ENCODE peak calls at places on chromosome 22, in ten cellular contexts. One of them, this sample, is unnamed.

GRCh38 chr22:50460942-50461341 is 13.9 kb downstream of the SBF1 start:
- DNase-seq in tibial nerve: no peak
- DNase-seq in IMR-90: no peak
- DNase-seq in stomach: peak; percentile 73
- DNase-seq in uterus: no peak
- DNase-seq in right lobe of liver: no peak
- DNase-seq in body of pancreas: no peak
- DNase-seq in A549: no peak
- DNase-seq in transverse colon: peak; percentile 47
- DNase-seq in gastrocnemius medialis: no peak
- DNase-seq in this sample: no peak

GRCh38 chr22:22069450-22070370 is 87.1 kb upstream of the TOP3B start:
- DNase-seq in uterus: no peak
- DNase-seq in IMR-90: no peak
- DNase-seq in body of pancreas: no peak
- DNase-seq in tibial nerve: no peak
- DNase-seq in stomach: no peak
- DNase-seq in A549: no peak
- DNase-seq in transverse colon: no peak
- DNase-seq in right lobe of liver: no peak
- DNase-seq in gastrocnemius medialis: no peak
- DNase-seq in this sample: no peak

GRCh38 chr22:33969052-33969451 is 48.8 kb upstream of the LARGE1 start:
- DNase-seq in A549: no peak
- DNase-seq in transverse colon: no peak
- DNase-seq in uterus: no peak
- DNase-seq in gastrocnemius medialis: no peak
- DNase-seq in IMR-90: no peak
- DNase-seq in stomach: no peak
- DNase-seq in right lobe of liver: no peak
- DNase-seq in tibial nerve: no peak
- DNase-seq in body of pancreas: no peak
- DNase-seq in this sample: no peak

GRCh38 chr22:44383652-44384562 is 71.2 kb upstream of the SHISAL1 start:
- DNase-seq in stomach: no peak
- DNase-seq in right lobe of liver: peak; percentile 19
- DNase-seq in gastrocnemius medialis: no peak
- DNase-seq in A549: no peak
- DNase-seq in IMR-90: no peak
- DNase-seq in tibial nerve: no peak
- DNase-seq in transverse colon: no peak
- DNase-seq in uterus: no peak
- DNase-seq in body of pancreas: no peak
- DNase-seq in this sample: no peak

GRCh38 chr22:49761836-49762235 is 65.8 kb downstream of the BRD1 start:
- DNase-seq in gastrocnemius medialis: no peak
- DNase-seq in right lobe of liver: no peak
- DNase-seq in body of pancreas: no peak
- DNase-seq in stomach: no peak
- DNase-seq in IMR-90: no peak
- DNase-seq in tibial nerve: no peak
- DNase-seq in uterus: no peak
- DNase-seq in A549: no peak
- DNase-seq in transverse colon: no peak
- DNase-seq in this sample: peak; percentile 10

GRCh38 chr22:40276877-40277823 is 69.2 kb upstream of the ADSL start:
- DNase-seq in stomach: no peak
- DNase-seq in tibial nerve: peak; percentile 63
- DNase-seq in right lobe of liver: no peak
- DNase-seq in A549: no peak
- DNase-seq in transverse colon: no peak
- DNase-seq in IMR-90: peak; percentile 51
- DNase-seq in uterus: no peak
- DNase-seq in gastrocnemius medialis: peak; percentile 78
- DNase-seq in body of pancreas: peak; percentile 50
- DNase-seq in this sample: no peak

GRCh38 chr22:16654882-16655281 is 62.3 kb upstream of the CCT8L2 start:
- DNase-seq in uterus: no peak
- DNase-seq in stomach: no peak
- DNase-seq in A549: no peak
- DNase-seq in right lobe of liver: no peak
- DNase-seq in tibial nerve: no peak
- DNase-seq in IMR-90: no peak
- DNase-seq in transverse colon: no peak
- DNase-seq in body of pancreas: no peak
- DNase-seq in gastrocnemius medialis: no peak
- DNase-seq in this sample: no peak

GRCh38 chr22:32810241-32811133 is 9.0 kb downstream of the TIMP3 start:
- DNase-seq in A549: no peak
- DNase-seq in IMR-90: peak; percentile 51
- DNase-seq in right lobe of liver: no peak
- DNase-seq in transverse colon: no peak
- DNase-seq in uterus: no peak
- DNase-seq in stomach: no peak
- DNase-seq in gastrocnemius medialis: no peak
- DNase-seq in tibial nerve: no peak
- DNase-seq in body of pancreas: no peak
- DNase-seq in this sample: no peak

GRCh38 chr22:39150848-39151215 is 1.6 kb downstream of the CBX7 start:
- DNase-seq in stomach: no peak
- DNase-seq in IMR-90: no peak
- DNase-seq in body of pancreas: no peak
- DNase-seq in uterus: no peak
- DNase-seq in transverse colon: no peak
- DNase-seq in tibial nerve: no peak
- DNase-seq in gastrocnemius medialis: no peak
- DNase-seq in A549: no peak
- DNase-seq in right lobe of liver: no peak
- DNase-seq in this sample: no peak

GRCh38 chr22:25388866-25389540 is 169.6 kb downstream of the CRYBB2 start:
- DNase-seq in transverse colon: no peak
- DNase-seq in tibial nerve: no peak
- DNase-seq in right lobe of liver: no peak
- DNase-seq in body of pancreas: no peak
- DNase-seq in gastrocnemius medialis: no peak
- DNase-seq in IMR-90: no peak
- DNase-seq in A549: no peak
- DNase-seq in stomach: no peak
- DNase-seq in uterus: no peak
- DNase-seq in this sample: no peak

GRCh38 chr22:49460662-49461371 is 366.9 kb downstream of the BRD1 start:
- DNase-seq in right lobe of liver: no peak
- DNase-seq in tibial nerve: no peak
- DNase-seq in body of pancreas: no peak
- DNase-seq in A549: no peak
- DNase-seq in IMR-90: no peak
- DNase-seq in gastrocnemius medialis: no peak
- DNase-seq in uterus: no peak
- DNase-seq in transverse colon: no peak
- DNase-seq in stomach: no peak
- DNase-seq in this sample: no peak

GRCh38 chr22:41057076-41057475 is 35.3 kb upstream of the EP300 start:
- DNase-seq in A549: no peak
- DNase-seq in IMR-90: no peak
- DNase-seq in transverse colon: no peak
- DNase-seq in uterus: no peak
- DNase-seq in body of pancreas: no peak
- DNase-seq in gastrocnemius medialis: no peak
- DNase-seq in right lobe of liver: no peak
- DNase-seq in tibial nerve: no peak
- DNase-seq in stomach: no peak
- DNase-seq in this sample: no peak

GRCh38 chr22:32142600-32142999 is 16.5 kb downstream of the C22orf42 start:
- DNase-seq in body of pancreas: no peak
- DNase-seq in uterus: no peak
- DNase-seq in gastrocnemius medialis: no peak
- DNase-seq in tibial nerve: no peak
- DNase-seq in right lobe of liver: no peak
- DNase-seq in transverse colon: no peak
- DNase-seq in stomach: no peak
- DNase-seq in A549: no peak
- DNase-seq in IMR-90: no peak
- DNase-seq in this sample: no peak

GRCh38 chr22:27252282-27253049 is 549.1 kb downstream of the MN1 start:
- DNase-seq in body of pancreas: no peak
- DNase-seq in A549: peak; percentile 60
- DNase-seq in transverse colon: no peak
- DNase-seq in gastrocnemius medialis: peak; percentile 5
- DNase-seq in right lobe of liver: no peak
- DNase-seq in stomach: no peak
- DNase-seq in tibial nerve: peak; percentile 50
- DNase-seq in uterus: peak; percentile 67
- DNase-seq in IMR-90: peak; percentile 78
- DNase-seq in this sample: no peak

GRCh38 chr22:19477321-19478085 is 1.5 kb downstream of the UFD1 start:
- DNase-seq in uterus: no peak
- DNase-seq in tibial nerve: no peak
- DNase-seq in IMR-90: peak; percentile 16
- DNase-seq in gastrocnemius medialis: no peak
- DNase-seq in body of pancreas: no peak
- DNase-seq in stomach: no peak
- DNase-seq in transverse colon: no peak
- DNase-seq in A549: no peak
- DNase-seq in right lobe of liver: no peak
- DNase-seq in this sample: no peak
- H3K4me3 ChIP-seq in uterus: peak overlapping the region; percentile 59
- H3K4me3 ChIP-seq in tibial nerve: peak overlapping the region; percentile 97
- H3K4me3 ChIP-seq in IMR-90: peak overlapping the region; percentile 87
- H3K4me3 ChIP-seq in gastrocnemius medialis: peak overlapping the region; percentile 63
- H3K4me3 ChIP-seq in body of pancreas: peak overlapping the region; percentile 92
- H3K4me3 ChIP-seq in stomach: peak overlapping the region; percentile 86
- H3K4me3 ChIP-seq in transverse colon: peak overlapping the region; percentile 72
- H3K4me3 ChIP-seq in A549: peak overlapping the region; percentile 96
- H3K4me3 ChIP-seq in right lobe of liver: peak overlapping the region; percentile 89
- H3K4me3 ChIP-seq in this sample: peak overlapping the region; percentile 99

GRCh38 chr22:36465232-36466021 is 16.0 kb downstream of the TXN2 start:
- DNase-seq in body of pancreas: peak; percentile 99
- DNase-seq in right lobe of liver: peak; percentile 92
- DNase-seq in gastrocnemius medialis: peak; percentile 94
- DNase-seq in stomach: peak; percentile 89
- DNase-seq in uterus: peak; percentile 79
- DNase-seq in IMR-90: peak; percentile 93
- DNase-seq in A549: peak; percentile 75
- DNase-seq in tibial nerve: no peak
- DNase-seq in transverse colon: peak; percentile 80
- DNase-seq in this sample: peak; percentile 94
- TF ChIP-seq POLR2A in body of pancreas: peak; percentile 70
- TF ChIP-seq POLR2A in right lobe of liver: no peak
- TF ChIP-seq POLR2A in gastrocnemius medialis: peak; percentile 67
- TF ChIP-seq POLR2A in stomach: no peak
- TF ChIP-seq POLR2A in uterus: peak; percentile 22
- TF ChIP-seq POLR2A in IMR-90: peak; percentile 29
- TF ChIP-seq POLR2A in A549: no peak
- TF ChIP-seq POLR2A in tibial nerve: no peak
- TF ChIP-seq POLR2A in transverse colon: peak; percentile 27
- TF ChIP-seq POLR2A in this sample: no peak

GRCh38 chr22:35846804-35847203 is 129.1 kb downstream of the APOL5 start:
- DNase-seq in transverse colon: no peak
- DNase-seq in stomach: no peak
- DNase-seq in tibial nerve: no peak
- DNase-seq in right lobe of liver: no peak
- DNase-seq in gastrocnemius medialis: no peak
- DNase-seq in body of pancreas: no peak
- DNase-seq in A549: no peak
- DNase-seq in uterus: no peak
- DNase-seq in IMR-90: no peak
- DNase-seq in this sample: no peak

GRCh38 chr22:35842954-35843353 is 125.3 kb downstream of the APOL5 start:
- DNase-seq in IMR-90: peak; percentile 36
- DNase-seq in body of pancreas: peak; percentile 55
- DNase-seq in A549: peak; percentile 65
- DNase-seq in stomach: no peak
- DNase-seq in gastrocnemius medialis: no peak
- DNase-seq in right lobe of liver: peak; percentile 40
- DNase-seq in tibial nerve: no peak
- DNase-seq in transverse colon: no peak
- DNase-seq in uterus: no peak
- DNase-seq in this sample: no peak

GRCh38 chr22:35842519-35842913 is 124.8 kb downstream of the APOL5 start:
- DNase-seq in gastrocnemius medialis: no peak
- DNase-seq in tibial nerve: no peak
- DNase-seq in transverse colon: no peak
- DNase-seq in A549: no peak
- DNase-seq in IMR-90: no peak
- DNase-seq in body of pancreas: no peak
- DNase-seq in right lobe of liver: no peak
- DNase-seq in stomach: no peak
- DNase-seq in uterus: no peak
- DNase-seq in this sample: no peak

GRCh38 chr22:35841907-35842518 is 124.3 kb downstream of the APOL5 start:
- DNase-seq in tibial nerve: no peak
- DNase-seq in transverse colon: no peak
- DNase-seq in gastrocnemius medialis: no peak
- DNase-seq in body of pancreas: no peak
- DNase-seq in right lobe of liver: no peak
- DNase-seq in IMR-90: no peak
- DNase-seq in A549: no peak
- DNase-seq in uterus: no peak
- DNase-seq in stomach: no peak
- DNase-seq in this sample: no peak

DNA sequence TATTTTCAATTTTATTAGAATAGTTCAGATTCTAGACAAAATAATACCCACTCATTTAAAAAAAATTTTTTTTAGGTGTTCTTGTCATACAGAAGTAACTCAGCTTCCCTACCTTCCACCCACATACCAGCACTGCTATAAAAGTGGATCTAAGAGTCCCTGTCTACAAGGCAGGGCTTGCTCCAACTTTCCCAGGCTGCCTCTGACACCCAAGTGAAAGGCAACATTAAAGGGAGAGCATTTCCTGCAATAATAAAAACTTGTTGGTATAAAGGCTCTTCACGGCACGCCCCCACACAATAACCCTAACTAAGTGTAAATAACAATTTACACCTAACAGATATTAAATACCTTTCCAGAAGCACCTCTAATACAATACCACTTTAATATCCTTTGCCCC is 127.2 kb downstream of the APOL5 start:
- DNase-seq in body of pancreas: no peak
- DNase-seq in IMR-90: no peak
- DNase-seq in stomach: no peak
- DNase-seq in A549: no peak
- DNase-seq in gastrocnemius medialis: no peak
- DNase-seq in transverse colon: peak; percentile 44
- DNase-seq in uterus: no peak
- DNase-seq in tibial nerve: no peak
- DNase-seq in right lobe of liver: no peak
- DNase-seq in this sample: no peak
- H3K4me1 ChIP-seq in body of pancreas: peaks cover 29% of the 10 kb centered on the region
- H3K4me1 ChIP-seq in IMR-90: peaks cover 5% of the 10 kb centered on the region
- H3K4me1 ChIP-seq in stomach: peaks cover 5% of the 10 kb centered on the region
- H3K4me1 ChIP-seq in A549: peaks cover 65% of the 10 kb centered on the region
- H3K4me1 ChIP-seq in gastrocnemius medialis: peaks cover 68% of the 10 kb centered on the region
- H3K4me1 ChIP-seq in transverse colon: peaks cover 41% of the 10 kb centered on the region
- H3K4me1 ChIP-seq in uterus: peaks cover 5% of the 10 kb centered on the region
- H3K4me1 ChIP-seq in tibial nerve: no peaks in the 10 kb centered on the region
- H3K4me1 ChIP-seq in right lobe of liver: no peaks in the 10 kb centered on the region
- H3K4me1 ChIP-seq in this sample: no peaks in the 10 kb centered on the region

DNA sequence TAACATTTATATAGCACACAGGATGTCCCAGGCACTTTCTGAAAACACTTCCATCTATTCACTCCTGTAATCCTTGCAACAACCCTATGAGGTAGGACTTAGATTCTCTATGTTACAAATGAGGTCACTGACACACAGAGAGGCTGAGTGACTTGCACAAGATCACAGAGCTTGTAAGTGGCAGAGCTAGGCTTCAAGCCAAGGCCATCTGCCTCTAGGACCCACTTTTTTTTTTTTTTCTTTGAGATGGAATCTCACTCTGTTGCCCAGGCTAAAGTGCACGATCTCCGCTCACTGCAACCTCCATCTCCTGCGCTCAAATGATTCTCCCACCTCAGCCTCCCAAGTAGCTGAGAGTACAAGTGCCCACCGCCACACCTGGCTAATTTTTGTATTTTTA is 18.4 kb upstream of the MYH9 start:
- DNase-seq in transverse colon: no peak
- DNase-seq in A549: no peak
- DNase-seq in body of pancreas: no peak
- DNase-seq in gastrocnemius medialis: no peak
- DNase-seq in stomach: no peak
- DNase-seq in right lobe of liver: no peak
- DNase-seq in uterus: no peak
- DNase-seq in tibial nerve: no peak
- DNase-seq in IMR-90: no peak
- DNase-seq in this sample: no peak
- H3K4me3 ChIP-seq in transverse colon: no peak overlapping the region
- H3K4me3 ChIP-seq in A549: no peak overlapping the region
- H3K4me3 ChIP-seq in body of pancreas: no peak overlapping the region
- H3K4me3 ChIP-seq in gastrocnemius medialis: no peak overlapping the region
- H3K4me3 ChIP-seq in stomach: no peak overlapping the region
- H3K4me3 ChIP-seq in right lobe of liver: no peak overlapping the region
- H3K4me3 ChIP-seq in uterus: no peak overlapping the region
- H3K4me3 ChIP-seq in tibial nerve: no peak overlapping the region
- H3K4me3 ChIP-seq in IMR-90: no peak overlapping the region
- H3K4me3 ChIP-seq in this sample: no peak overlapping the region

This sample was measured in breast epithelium.